ENCODE peak calls at places on chromosomes 3 and 15, in nine cellular contexts. One of them, this sample, is unnamed.
A peak's percentile ranks its signal among the peaks of the same experiment; 100 is the strongest.

GRCh38 chr3:56837196-56837955 is 35.6 kb upstream of the ARHGEF3 start:
- DNase-seq in progenitor cell of endocrine pancreas: no peak
- DNase-seq in astrocyte: no peak
- DNase-seq in esophagus muscularis mucosa: no peak
- DNase-seq in thoracic aorta: no peak
- DNase-seq in WTC11: no peak
- DNase-seq in AG09309: no peak
- DNase-seq in bronchial epithelial cell: peak; percentile 95
- DNase-seq in CD4-positive, alpha-beta T cell: no peak
- DNase-seq in this sample: no peak

GRCh38 chr15:61309236-61310016 is 80.3 kb upstream of the RORA start:
- DNase-seq in progenitor cell of endocrine pancreas: no peak
- DNase-seq in astrocyte: no peak
- DNase-seq in esophagus muscularis mucosa: no peak
- DNase-seq in thoracic aorta: no peak
- DNase-seq in WTC11: no peak
- DNase-seq in AG09309: no peak
- DNase-seq in bronchial epithelial cell: no peak
- DNase-seq in CD4-positive, alpha-beta T cell: no peak
- DNase-seq in this sample: no peak

GRCh38 chr3:131526801-131527347 is 24.1 kb upstream of the MRPL3 start:
- DNase-seq in progenitor cell of endocrine pancreas: peak; percentile 61
- DNase-seq in astrocyte: peak; percentile 40
- DNase-seq in esophagus muscularis mucosa: no peak
- DNase-seq in thoracic aorta: no peak
- DNase-seq in WTC11: peak; percentile 91
- DNase-seq in AG09309: no peak
- DNase-seq in bronchial epithelial cell: no peak
- DNase-seq in CD4-positive, alpha-beta T cell: no peak
- DNase-seq in this sample: peak; percentile 59

GRCh38 chr3:170421147-170421641 is 2.5 kb downstream of the CLDN11 start:
- DNase-seq in progenitor cell of endocrine pancreas: no peak
- DNase-seq in astrocyte: peak; percentile 30
- DNase-seq in esophagus muscularis mucosa: no peak
- DNase-seq in thoracic aorta: no peak
- DNase-seq in WTC11: no peak
- DNase-seq in AG09309: no peak
- DNase-seq in bronchial epithelial cell: no peak
- DNase-seq in CD4-positive, alpha-beta T cell: no peak
- DNase-seq in this sample: peak; percentile 33

GRCh38 chr15:58203537-58203936 is 65.4 kb downstream of the AQP9 start:
- DNase-seq in progenitor cell of endocrine pancreas: no peak
- DNase-seq in astrocyte: peak; percentile 94
- DNase-seq in esophagus muscularis mucosa: no peak
- DNase-seq in thoracic aorta: no peak
- DNase-seq in WTC11: no peak
- DNase-seq in AG09309: peak; percentile 96
- DNase-seq in bronchial epithelial cell: no peak
- DNase-seq in CD4-positive, alpha-beta T cell: no peak
- DNase-seq in this sample: peak; percentile 96

GRCh38 chr3:58996730-58997129 is 53.1 kb downstream of the CFAP20DC start:
- DNase-seq in progenitor cell of endocrine pancreas: no peak
- DNase-seq in astrocyte: no peak
- DNase-seq in esophagus muscularis mucosa: no peak
- DNase-seq in thoracic aorta: no peak
- DNase-seq in WTC11: no peak
- DNase-seq in AG09309: no peak
- DNase-seq in bronchial epithelial cell: no peak
- DNase-seq in CD4-positive, alpha-beta T cell: no peak
- DNase-seq in this sample: no peak

GRCh38 chr3:162391301-162391700 is 894.7 kb downstream of the OTOL1 start:
- DNase-seq in progenitor cell of endocrine pancreas: no peak
- DNase-seq in astrocyte: peak; percentile 63
- DNase-seq in esophagus muscularis mucosa: no peak
- DNase-seq in thoracic aorta: no peak
- DNase-seq in WTC11: no peak
- DNase-seq in AG09309: no peak
- DNase-seq in bronchial epithelial cell: peak; percentile 31
- DNase-seq in CD4-positive, alpha-beta T cell: no peak
- DNase-seq in this sample: peak; percentile 47

GRCh38 chr3:72485649-72486048 is 362.6 kb downstream of the SHQ1 start:
- DNase-seq in progenitor cell of endocrine pancreas: no peak
- DNase-seq in astrocyte: peak; percentile 56
- DNase-seq in esophagus muscularis mucosa: no peak
- DNase-seq in thoracic aorta: no peak
- DNase-seq in WTC11: no peak
- DNase-seq in AG09309: no peak
- DNase-seq in bronchial epithelial cell: no peak
- DNase-seq in CD4-positive, alpha-beta T cell: no peak
- DNase-seq in this sample: peak; percentile 21

GRCh38 chr3:100706365-100706764 is 2.9 kb upstream of the TFG start:
- DNase-seq in progenitor cell of endocrine pancreas: no peak
- DNase-seq in astrocyte: peak; percentile 5
- DNase-seq in esophagus muscularis mucosa: no peak
- DNase-seq in thoracic aorta: no peak
- DNase-seq in WTC11: no peak
- DNase-seq in AG09309: no peak
- DNase-seq in bronchial epithelial cell: no peak
- DNase-seq in CD4-positive, alpha-beta T cell: no peak
- DNase-seq in this sample: peak; percentile 53

GRCh38 chr3:128503164-128503651 is 10.2 kb upstream of the GATA2 start:
- DNase-seq in progenitor cell of endocrine pancreas: no peak
- DNase-seq in astrocyte: no peak
- DNase-seq in esophagus muscularis mucosa: no peak
- DNase-seq in thoracic aorta: no peak
- DNase-seq in WTC11: no peak
- DNase-seq in AG09309: no peak
- DNase-seq in bronchial epithelial cell: no peak
- DNase-seq in CD4-positive, alpha-beta T cell: no peak
- DNase-seq in this sample: no peak

GRCh38 chr3:137709011-137709601 is 55.0 kb upstream of the SOX14 start:
- DNase-seq in progenitor cell of endocrine pancreas: no peak
- DNase-seq in astrocyte: no peak
- DNase-seq in esophagus muscularis mucosa: no peak
- DNase-seq in thoracic aorta: no peak
- DNase-seq in WTC11: peak; percentile 42
- DNase-seq in AG09309: no peak
- DNase-seq in bronchial epithelial cell: peak; percentile 17
- DNase-seq in CD4-positive, alpha-beta T cell: no peak
- DNase-seq in this sample: no peak

GRCh38 chr3:195774917-195775316 is 36.8 kb downstream of the MUC4 start:
- DNase-seq in progenitor cell of endocrine pancreas: no peak
- DNase-seq in astrocyte: no peak
- DNase-seq in esophagus muscularis mucosa: no peak
- DNase-seq in thoracic aorta: no peak
- DNase-seq in WTC11: peak; percentile 80
- DNase-seq in AG09309: no peak
- DNase-seq in bronchial epithelial cell: no peak
- DNase-seq in CD4-positive, alpha-beta T cell: no peak
- DNase-seq in this sample: peak; percentile 48

GRCh38 chr3:88180398-88180999 is 30.7 kb downstream of the C3orf38 start:
- DNase-seq in progenitor cell of endocrine pancreas: no peak
- DNase-seq in astrocyte: peak; percentile 37
- DNase-seq in esophagus muscularis mucosa: no peak
- DNase-seq in thoracic aorta: no peak
- DNase-seq in WTC11: no peak
- DNase-seq in AG09309: peak; percentile 29
- DNase-seq in bronchial epithelial cell: peak; percentile 30
- DNase-seq in CD4-positive, alpha-beta T cell: no peak
- DNase-seq in this sample: peak; percentile 70

GRCh38 chr3:188734395-188734794 is 437.4 kb upstream of the TPRG1 start:
- DNase-seq in progenitor cell of endocrine pancreas: no peak
- DNase-seq in astrocyte: no peak
- DNase-seq in esophagus muscularis mucosa: no peak
- DNase-seq in thoracic aorta: no peak
- DNase-seq in WTC11: no peak
- DNase-seq in AG09309: no peak
- DNase-seq in bronchial epithelial cell: no peak
- DNase-seq in CD4-positive, alpha-beta T cell: no peak
- DNase-seq in this sample: no peak

GRCh38 chr3:158486200-158486599 is 84.8 kb upstream of the MLF1 start:
- DNase-seq in progenitor cell of endocrine pancreas: no peak
- DNase-seq in astrocyte: no peak
- DNase-seq in esophagus muscularis mucosa: no peak
- DNase-seq in thoracic aorta: no peak
- DNase-seq in WTC11: no peak
- DNase-seq in AG09309: no peak
- DNase-seq in bronchial epithelial cell: peak; percentile 7
- DNase-seq in CD4-positive, alpha-beta T cell: no peak
- DNase-seq in this sample: no peak

GRCh38 chr3:15958692-15959433 is 161.1 kb upstream of the ANKRD28 start:
- DNase-seq in progenitor cell of endocrine pancreas: no peak
- DNase-seq in astrocyte: peak; percentile 25
- DNase-seq in esophagus muscularis mucosa: no peak
- DNase-seq in thoracic aorta: no peak
- DNase-seq in WTC11: no peak
- DNase-seq in AG09309: no peak
- DNase-seq in bronchial epithelial cell: no peak
- DNase-seq in CD4-positive, alpha-beta T cell: no peak
- DNase-seq in this sample: no peak

GRCh38 chr3:15952543-15953175 is 154.9 kb upstream of the ANKRD28 start:
- DNase-seq in progenitor cell of endocrine pancreas: no peak
- DNase-seq in astrocyte: peak; percentile 8
- DNase-seq in esophagus muscularis mucosa: no peak
- DNase-seq in thoracic aorta: no peak
- DNase-seq in WTC11: no peak
- DNase-seq in AG09309: no peak
- DNase-seq in bronchial epithelial cell: peak; percentile 21
- DNase-seq in CD4-positive, alpha-beta T cell: no peak
- DNase-seq in this sample: no peak

GRCh38 chr3:15955968-15956367 is 158.2 kb upstream of the ANKRD28 start:
- DNase-seq in progenitor cell of endocrine pancreas: no peak
- DNase-seq in astrocyte: no peak
- DNase-seq in esophagus muscularis mucosa: no peak
- DNase-seq in thoracic aorta: no peak
- DNase-seq in WTC11: no peak
- DNase-seq in AG09309: no peak
- DNase-seq in bronchial epithelial cell: no peak
- DNase-seq in CD4-positive, alpha-beta T cell: no peak
- DNase-seq in this sample: peak; percentile 20

GRCh38 chr3:15948403-15948802 is 150.6 kb upstream of the ANKRD28 start:
- DNase-seq in progenitor cell of endocrine pancreas: no peak
- DNase-seq in astrocyte: no peak
- DNase-seq in esophagus muscularis mucosa: no peak
- DNase-seq in thoracic aorta: no peak
- DNase-seq in WTC11: no peak
- DNase-seq in AG09309: no peak
- DNase-seq in bronchial epithelial cell: no peak
- DNase-seq in CD4-positive, alpha-beta T cell: no peak
- DNase-seq in this sample: no peak

GRCh38 chr3:15953841-15954240 is 156.1 kb upstream of the ANKRD28 start:
- DNase-seq in progenitor cell of endocrine pancreas: no peak
- DNase-seq in astrocyte: no peak
- DNase-seq in esophagus muscularis mucosa: no peak
- DNase-seq in thoracic aorta: no peak
- DNase-seq in WTC11: no peak
- DNase-seq in AG09309: no peak
- DNase-seq in bronchial epithelial cell: peak; percentile 77
- DNase-seq in CD4-positive, alpha-beta T cell: no peak
- DNase-seq in this sample: no peak
- TF ChIP-seq CTCF in progenitor cell of endocrine pancreas: peak; percentile 12
- TF ChIP-seq CTCF in astrocyte: no peak
- TF ChIP-seq CTCF in esophagus muscularis mucosa: no peak
- TF ChIP-seq CTCF in thoracic aorta: no peak
- TF ChIP-seq CTCF in WTC11: no peak
- TF ChIP-seq CTCF in AG09309: no peak
- TF ChIP-seq CTCF in bronchial epithelial cell: peak; percentile 9
- TF ChIP-seq CTCF in CD4-positive, alpha-beta T cell: no peak
- TF ChIP-seq CTCF in this sample: no peak

DNA sequence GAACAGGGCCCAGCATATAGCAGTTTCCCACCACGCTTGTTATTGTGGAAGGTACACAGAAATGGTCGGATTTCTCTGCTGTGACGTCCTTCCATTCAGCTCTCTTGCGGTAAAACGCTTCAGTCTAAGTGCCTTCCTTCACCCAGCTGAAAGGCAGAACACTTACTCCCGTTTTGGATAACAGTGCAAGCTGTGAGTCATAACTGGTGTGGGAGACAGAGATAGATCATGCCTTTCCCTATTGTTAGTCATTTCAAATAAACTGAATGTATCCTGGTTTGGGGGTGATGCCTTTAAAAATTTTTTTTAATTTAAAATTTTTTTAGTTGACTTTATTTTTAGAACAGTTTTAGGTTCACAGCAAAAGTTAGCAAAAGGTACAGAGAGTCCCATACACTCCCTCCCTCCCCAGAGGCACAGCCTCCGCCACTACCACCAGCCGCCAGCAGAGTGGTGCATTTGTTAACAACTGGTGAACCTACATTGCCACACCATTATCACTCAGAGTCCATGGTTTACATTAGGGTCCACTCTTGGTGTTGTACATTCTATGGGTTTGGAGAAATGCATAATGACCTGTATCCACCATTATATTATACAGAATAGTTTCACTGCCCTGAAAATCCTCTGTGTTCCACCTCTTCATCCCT is 94.9 kb upstream of the NSMCE3 start:
- DNase-seq in progenitor cell of endocrine pancreas: no peak
- DNase-seq in astrocyte: peak; percentile 89
- DNase-seq in esophagus muscularis mucosa: no peak
- DNase-seq in thoracic aorta: no peak
- DNase-seq in WTC11: peak; percentile 46
- DNase-seq in AG09309: peak; percentile 32
- DNase-seq in bronchial epithelial cell: peak; percentile 43
- DNase-seq in CD4-positive, alpha-beta T cell: no peak
- DNase-seq in this sample: peak; percentile 76
- TF ChIP-seq CTCF in progenitor cell of endocrine pancreas: peak; percentile 32
- TF ChIP-seq CTCF in astrocyte: peak; percentile 13
- TF ChIP-seq CTCF in esophagus muscularis mucosa: no peak
- TF ChIP-seq CTCF in thoracic aorta: peak; percentile 10
- TF ChIP-seq CTCF in WTC11: no peak
- TF ChIP-seq CTCF in AG09309: peak; percentile 12
- TF ChIP-seq CTCF in bronchial epithelial cell: no peak
- TF ChIP-seq CTCF in CD4-positive, alpha-beta T cell: no peak
- TF ChIP-seq CTCF in this sample: peak; percentile 37

DNA sequence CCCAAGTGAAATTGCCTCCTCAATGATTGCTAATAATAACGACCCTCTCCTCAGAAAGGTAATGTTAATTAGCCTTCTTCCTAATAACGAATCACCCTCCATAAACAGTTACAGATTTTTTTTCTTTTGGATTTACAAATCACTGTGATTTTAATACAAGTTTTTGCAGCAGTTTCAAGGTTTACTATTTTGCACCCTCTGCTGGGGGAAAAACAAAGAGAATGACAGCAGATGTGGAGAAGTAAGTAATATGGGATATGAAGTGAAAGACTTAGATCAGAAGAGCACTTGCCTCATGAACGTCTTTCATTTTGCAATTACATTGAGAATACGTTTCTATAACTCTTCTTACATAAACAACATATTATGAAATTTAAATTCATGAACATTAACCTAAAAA is 16.1 kb upstream of the CNTN3 start:
- DNase-seq in progenitor cell of endocrine pancreas: no peak
- DNase-seq in astrocyte: no peak
- DNase-seq in esophagus muscularis mucosa: no peak
- DNase-seq in thoracic aorta: no peak
- DNase-seq in WTC11: no peak
- DNase-seq in AG09309: peak; percentile 28
- DNase-seq in bronchial epithelial cell: peak; percentile 40
- DNase-seq in CD4-positive, alpha-beta T cell: no peak
- DNase-seq in this sample: peak; percentile 71
- TF ChIP-seq CTCF in progenitor cell of endocrine pancreas: peak; percentile 41
- TF ChIP-seq CTCF in astrocyte: peak; percentile 16
- TF ChIP-seq CTCF in esophagus muscularis mucosa: no peak
- TF ChIP-seq CTCF in thoracic aorta: peak; percentile 54
- TF ChIP-seq CTCF in WTC11: no peak
- TF ChIP-seq CTCF in AG09309: peak; percentile 60
- TF ChIP-seq CTCF in bronchial epithelial cell: peak; percentile 28
- TF ChIP-seq CTCF in CD4-positive, alpha-beta T cell: no peak
- TF ChIP-seq CTCF in this sample: peak; percentile 54

GRCh38 chr3:10712121-10712520 is 103.9 kb upstream of the SLC6A11 start:
- DNase-seq in progenitor cell of endocrine pancreas: no peak
- DNase-seq in astrocyte: no peak
- DNase-seq in esophagus muscularis mucosa: no peak
- DNase-seq in thoracic aorta: no peak
- DNase-seq in WTC11: no peak
- DNase-seq in AG09309: no peak
- DNase-seq in bronchial epithelial cell: no peak
- DNase-seq in CD4-positive, alpha-beta T cell: no peak
- DNase-seq in this sample: no peak
- TF ChIP-seq CTCF in progenitor cell of endocrine pancreas: no peak
- TF ChIP-seq CTCF in astrocyte: no peak
- TF ChIP-seq CTCF in esophagus muscularis mucosa: no peak
- TF ChIP-seq CTCF in thoracic aorta: no peak
- TF ChIP-seq CTCF in WTC11: no peak
- TF ChIP-seq CTCF in AG09309: no peak
- TF ChIP-seq CTCF in bronchial epithelial cell: no peak
- TF ChIP-seq CTCF in CD4-positive, alpha-beta T cell: no peak
- TF ChIP-seq CTCF in this sample: no peak

This sample was measured in fibroblast of pulmonary artery.